ENCODE peak calls at places on chromosomes 3 and 15, in five cellular contexts. One of them, this sample, is unnamed.

GRCh38 chr15:38603271-38603670 is 38.7 kb upstream of the RASGRP1 start:
- DNase-seq in glutamatergic neuron: no peak
- DNase-seq in SW480: no peak
- DNase-seq in activated CD8-positive, alpha-beta memory T cell treated with anti-CD3 and anti-CD28 coated beads for 1 hour: no peak
- DNase-seq in RPMI8226: no peak
- DNase-seq in this sample: no peak

GRCh38 chr3:72582211-72582878 is 265.9 kb downstream of the SHQ1 start:
- DNase-seq in glutamatergic neuron: no peak
- DNase-seq in SW480: no peak
- DNase-seq in activated CD8-positive, alpha-beta memory T cell treated with anti-CD3 and anti-CD28 coated beads for 1 hour: no peak
- DNase-seq in RPMI8226: no peak
- DNase-seq in this sample: no peak

GRCh38 chr3:118714800-118715199 is 319.8 kb downstream of the IGSF11 start:
- DNase-seq in glutamatergic neuron: no peak
- DNase-seq in SW480: no peak
- DNase-seq in activated CD8-positive, alpha-beta memory T cell treated with anti-CD3 and anti-CD28 coated beads for 1 hour: no peak
- DNase-seq in RPMI8226: no peak
- DNase-seq in this sample: no peak

GRCh38 chr3:68060186-68060585 is 405.8 kb upstream of the SUCLG2 start:
- DNase-seq in glutamatergic neuron: no peak
- DNase-seq in SW480: no peak
- DNase-seq in activated CD8-positive, alpha-beta memory T cell treated with anti-CD3 and anti-CD28 coated beads for 1 hour: no peak
- DNase-seq in RPMI8226: no peak
- DNase-seq in this sample: no peak

GRCh38 chr3:108487439-108487838 is 23.0 kb downstream of the MYH15 start:
- DNase-seq in glutamatergic neuron: no peak
- DNase-seq in SW480: no peak
- DNase-seq in activated CD8-positive, alpha-beta memory T cell treated with anti-CD3 and anti-CD28 coated beads for 1 hour: no peak
- DNase-seq in RPMI8226: no peak
- DNase-seq in this sample: no peak

GRCh38 chr3:69212411-69213160 is 90.2 kb upstream of the LMOD3 start:
- DNase-seq in glutamatergic neuron: no peak
- DNase-seq in SW480: peak; percentile 12
- DNase-seq in activated CD8-positive, alpha-beta memory T cell treated with anti-CD3 and anti-CD28 coated beads for 1 hour: no peak
- DNase-seq in RPMI8226: peak; percentile 6
- DNase-seq in this sample: no peak

GRCh38 chr3:149321640-149322039 is 11.8 kb downstream of the TM4SF18 start:
- DNase-seq in glutamatergic neuron: no peak
- DNase-seq in SW480: no peak
- DNase-seq in activated CD8-positive, alpha-beta memory T cell treated with anti-CD3 and anti-CD28 coated beads for 1 hour: no peak
- DNase-seq in RPMI8226: no peak
- DNase-seq in this sample: no peak

GRCh38 chr15:99416191-99417188 is 149.3 kb upstream of the MEF2A start:
- DNase-seq in glutamatergic neuron: no peak
- DNase-seq in SW480: no peak
- DNase-seq in activated CD8-positive, alpha-beta memory T cell treated with anti-CD3 and anti-CD28 coated beads for 1 hour: no peak
- DNase-seq in RPMI8226: no peak
- DNase-seq in this sample: no peak

GRCh38 chr15:58611731-58612676 is 137.5 kb downstream of the ADAM10 start:
- DNase-seq in glutamatergic neuron: no peak
- DNase-seq in SW480: no peak
- DNase-seq in activated CD8-positive, alpha-beta memory T cell treated with anti-CD3 and anti-CD28 coated beads for 1 hour: no peak
- DNase-seq in RPMI8226: no peak
- DNase-seq in this sample: no peak